ENCODE peak calls at places on chromosomes 16 and 17, in eight cellular contexts. R, Y, E, C, S, X, L and N are unnamed samples.

GRCh38 chr16:4694664-4695451 is 1.5 kb downstream of the NUDT16L1 start:
- DNase-seq in R (no peak), Y (peak; percentile 49), E (peak; percentile 47), C (no peak), S (peak; percentile 75), X (no peak), L (no peak), N (no peak)

GRCh38 chr16:56211471-56211944 is 20.2 kb downstream of the GNAO1 start:
- DNase-seq in R (no peak), Y (peak; percentile 38), E (no peak), C (no peak), S (no peak), X (no peak), L (peak; percentile 45), N (no peak)

GRCh38 chr17:44536090-44536960 is 21.0 kb upstream of the FZD2 start:
- DNase-seq in R (no peak), Y (no peak), E (no peak), C (no peak), S (no peak), X (no peak), L (no peak), N (no peak)

GRCh38 chr17:1047177-1047885 is 50.4 kb downstream of the TIMM22 start:
- DNase-seq in R (peak; percentile 71), Y (no peak), E (no peak), C (no peak), S (peak; percentile 95), X (no peak), L (no peak), N (no peak)

GRCh38 chr16:16821261-16821660 is 442.3 kb downstream of the NPIPA7 start:
- DNase-seq in R (no peak), Y (no peak), E (no peak), C (no peak), S (no peak), X (no peak), L (no peak), N (no peak)

GRCh38 chr17:60137731-60138130 is 12.0 kb upstream of the CA4 start:
- DNase-seq in R (no peak), Y (no peak), E (no peak), C (no peak), S (no peak), X (no peak), L (no peak), N (no peak)

GRCh38 chr17:79792371-79792871 is 4.5 kb downstream of the CBX8 start:
- DNase-seq in R (no peak), Y (no peak), E (no peak), C (no peak), S (no peak), X (no peak), L (no peak), N (peak; percentile 42)

GRCh38 chr16:24957887-24958286 is 57.3 kb downstream of the ARHGAP17 start:
- DNase-seq in R (no peak), Y (no peak), E (no peak), C (no peak), S (no peak), X (no peak), L (no peak), N (no peak)

GRCh38 chr17:49565948-49566491 is 9.7 kb upstream of the NXPH3 start:
- DNase-seq in R (peak; percentile 84), Y (no peak), E (no peak), C (no peak), S (peak; percentile 95), X (peak; percentile 87), L (peak; percentile 72), N (no peak)

GRCh38 chr17:34420900-34421299 is 57.9 kb upstream of the CCL1 start:
- DNase-seq in R (no peak), Y (no peak), E (no peak), C (no peak), S (no peak), X (no peak), L (no peak), N (no peak)

GRCh38 chr16:27222499-27223225 is 19.3 kb downstream of the KDM8 start:
- DNase-seq in R (peak; percentile 80), Y (peak; percentile 90), E (no peak), C (no peak), S (no peak), X (peak; percentile 38), L (peak; percentile 46), N (no peak)

GRCh38 chr17:42362245-42362961 is 25.8 kb downstream of the STAT3 start:
- DNase-seq in R (no peak), Y (no peak), E (no peak), C (no peak), S (no peak), X (no peak), L (no peak), N (no peak)

GRCh38 chr17:4950075-4950756 is 703 bp upstream of the ENO3 start:
- DNase-seq in R (no peak), Y (peak; percentile 60), E (peak; percentile 83), C (no peak), S (no peak), X (peak; percentile 61), L (peak; percentile 37), N (peak; percentile 58)

GRCh38 chr17:65184235-65184959 is 47.2 kb downstream of the RGS9 start:
- DNase-seq in R (no peak), Y (no peak), E (no peak), C (no peak), S (no peak), X (no peak), L (no peak), N (no peak)

GRCh38 chr17:50845260-50846147 is 10.1 kb downstream of the WFIKKN2 start:
- DNase-seq in R (no peak), Y (peak; percentile 66), E (no peak), C (no peak), S (peak; percentile 50), X (no peak), L (no peak), N (no peak)

GRCh38 chr17:37813753-37814152 is 68.9 kb upstream of the HNF1B start:
- DNase-seq in R (no peak), Y (peak; percentile 87), E (peak; percentile 37), C (no peak), S (no peak), X (no peak), L (no peak), N (no peak)

GRCh38 chr16:53121666-53122065 is 66.9 kb downstream of the CHD9 start:
- DNase-seq in R (no peak), Y (no peak), E (no peak), C (no peak), S (no peak), X (no peak), L (no peak), N (no peak)

GRCh38 chr17:36592316-36592710 is 634 bp downstream of the DHRS11 start:
- DNase-seq in R (no peak), Y (no peak), E (peak; percentile 70), C (no peak), S (no peak), X (no peak), L (no peak), N (peak; percentile 49)

GRCh38 chr16:71479420-71479819 is 9.7 kb downstream of the ZNF19 start:
- DNase-seq in R (no peak), Y (no peak), E (peak; percentile 54), C (no peak), S (no peak), X (no peak), L (no peak), N (peak; percentile 35)

GRCh38 chr16:53608094-53608493 is 95.6 kb downstream of the RPGRIP1L start:
- DNase-seq in R (no peak), Y (no peak), E (no peak), C (no peak), S (no peak), X (no peak), L (no peak), N (no peak)

GRCh38 chr17:10059684-10060211 is 138.7 kb downstream of the GAS7 start:
- DNase-seq in R (peak; percentile 88), Y (no peak), E (no peak), C (no peak), S (no peak), X (no peak), L (no peak), N (no peak)

GRCh38 chr17:65925606-65926307 is 266.2 kb downstream of the CEP112 start:
- DNase-seq in R (no peak), Y (peak; percentile 38), E (no peak), C (no peak), S (no peak), X (no peak), L (no peak), N (no peak)

GRCh38 chr16:87681990-87682570 is 79.8 kb downstream of the JPH3 start:
- DNase-seq in R (no peak), Y (peak; percentile 89), E (peak; percentile 81), C (no peak), S (no peak), X (no peak), L (no peak), N (peak; percentile 75)

GRCh38 chr17:78325076-78325712 is 34.7 kb downstream of the SOCS3 start:
- DNase-seq in R (peak; percentile 87), Y (peak; percentile 85), E (no peak), C (no peak), S (peak; percentile 83), X (no peak), L (no peak), N (no peak)

GRCh38 chr17:49018673-49019215 is 21.6 kb downstream of the IGF2BP1 start:
- DNase-seq in R (no peak), Y (no peak), E (no peak), C (no peak), S (no peak), X (no peak), L (no peak), N (no peak)

GRCh38 chr16:70433456-70434103 is 5.3 kb downstream of the ST3GAL2 start:
- DNase-seq in R (peak; percentile 67), Y (peak; percentile 67), E (no peak), C (no peak), S (peak; percentile 72), X (no peak), L (peak; percentile 40), N (no peak)

GRCh38 chr16:16857603-16858283 is 478.8 kb downstream of the NPIPA7 start:
- DNase-seq in R (no peak), Y (no peak), E (no peak), C (no peak), S (no peak), X (no peak), L (no peak), N (no peak)

GRCh38 chr17:61076649-61077048 is 323.0 kb upstream of the TBX2 start:
- DNase-seq in R (no peak), Y (no peak), E (no peak), C (no peak), S (no peak), X (no peak), L (no peak), N (no peak)

GRCh38 chr17:51435171-51435552 is 174.8 kb downstream of the UTP18 start:
- DNase-seq in R (no peak), Y (no peak), E (no peak), C (no peak), S (no peak), X (no peak), L (no peak), N (no peak)

GRCh38 chr17:8832711-8833352 is 33.7 kb upstream of the MFSD6L start:
- DNase-seq in R (no peak), Y (no peak), E (peak; percentile 90), C (peak; percentile 14), S (no peak), X (no peak), L (no peak), N (peak; percentile 87)

GRCh38 chr16:74169687-74170522 is 126.7 kb upstream of the PSMD7 start:
- DNase-seq in R (no peak), Y (no peak), E (no peak), C (no peak), S (no peak), X (no peak), L (peak; percentile 10), N (no peak)

GRCh38 chr16:73010150-73010676 is 37.7 kb downstream of the ZFHX3 start:
- DNase-seq in R (no peak), Y (no peak), E (no peak), C (no peak), S (peak; percentile 68), X (no peak), L (no peak), N (no peak)